ENCODE peak calls at places on chromosomes 4 and X, in six cellular contexts. A, C, J, K, G and X are unnamed samples.

GRCh38 chrX:19554786-19555185 is 39.5 kb upstream of the MAP3K15 start:
- DNase-seq in J (no peak), C (no peak), K (no peak), G (no peak), A (peak), X (no peak)

GRCh38 chr4:189035091-189035490 is 895.9 kb downstream of the TRIML1 start:
- DNase-seq in K (no peak), J (no peak), G (no peak), A (no peak), C (no peak), X (no peak)

GRCh38 chrX:110086916-110087484 is 84.1 kb downstream of the TMEM164 start:
- DNase-seq in G (no peak), C (no peak), J (peak), A (peak), K (no peak), X (peak)

GRCh38 chr4:53672873-53673272 is 81.6 kb upstream of the LNX1 start:
- DNase-seq in C (no peak), K (no peak), J (no peak), G (no peak), A (no peak), X (no peak)

GRCh38 chr4:145176641-145177432 is 3.6 kb downstream of the OTUD4 start:
- DNase-seq in J (no peak), A (no peak), G (no peak), C (no peak), K (no peak), X (no peak)

GRCh38 chrX:132022115-132022862 is 813 bp upstream of the STK26 start:
- DNase-seq in J (peak), A (peak), C (no peak), G (peak), K (no peak), X (no peak)

GRCh38 chr4:88029556-88029955 is 22.1 kb downstream of the PKD2 start:
- DNase-seq in J (no peak), C (no peak), K (no peak), G (no peak), A (no peak), X (no peak)

GRCh38 chrX:9438950-9439494 is 25.8 kb upstream of the TBL1X start:
- DNase-seq in A (no peak), C (no peak), G (no peak), J (no peak), K (no peak), X (no peak)

GRCh38 chr4:159328766-159329165 is 225.9 kb downstream of the RAPGEF2 start:
- DNase-seq in A (no peak), J (no peak), C (no peak), G (no peak), K (no peak), X (no peak)

GRCh38 chrX:8868906-8869305 is 67.7 kb upstream of the FAM9A start:
- DNase-seq in C (no peak), A (peak), K (no peak), G (peak), J (peak), X (no peak)

GRCh38 chr4:19850909-19851308 is 400.8 kb upstream of the SLIT2 start:
- DNase-seq in A (peak), G (peak), K (no peak), C (no peak), J (peak), X (peak)

GRCh38 chr4:140004580-140005314 is 149.2 kb downstream of the MAML3 start:
- DNase-seq in A (peak), C (no peak), G (peak), J (peak), K (peak), X (no peak)

GRCh38 chr4:40576651-40577480 is 52.8 kb downstream of the RBM47 start:
- DNase-seq in C (peak), J (peak), K (peak), G (no peak), A (peak), X (no peak)

GRCh38 chrX:50471390-50471789 is 765 bp upstream of the DGKK start:
- DNase-seq in K (no peak), G (no peak), J (no peak), A (no peak), C (no peak), X (no peak)

GRCh38 chr4:183987529-183987946 is 82.4 kb downstream of the STOX2 start:
- DNase-seq in J (peak), A (peak), C (peak), G (peak), K (peak), X (peak)

GRCh38 chrX:151416521-151417048 is 19.6 kb downstream of the VMA21 start:
- DNase-seq in J (no peak), A (no peak), G (no peak), K (no peak), C (no peak), X (no peak)

GRCh38 chrX:52346462-52347165 is 22.2 kb upstream of the XAGE2 start:
- DNase-seq in J (no peak), G (no peak), A (peak), K (no peak), C (no peak), X (no peak)

GRCh38 chrX:9683350-9683749 is 82.3 kb downstream of the GPR143 start:
- DNase-seq in C (no peak), G (no peak), J (no peak), A (no peak), K (no peak), X (no peak)

GRCh38 chrX:17081535-17081934 is 135.1 kb downstream of the REPS2 start:
- DNase-seq in C (no peak), A (peak), K (no peak), J (no peak), G (no peak), X (no peak)

GRCh38 chr4:184288451-184289178 is 70.9 kb upstream of the ENPP6 start:
- DNase-seq in K (no peak), A (no peak), G (no peak), C (peak), J (no peak), X (no peak)

GRCh38 chr4:156633846-156634245 is 337.8 kb downstream of the PDGFC start:
- DNase-seq in K (no peak), C (no peak), J (no peak), A (no peak), G (no peak), X (no peak)

GRCh38 chr4:76782837-76783236 is 115.1 kb downstream of the SOWAHB start:
- DNase-seq in A (peak), C (no peak), G (no peak), J (no peak), K (no peak), X (peak)

GRCh38 chr4:38904090-38904666 is 36.6 kb downstream of the FAM114A1 start:
- DNase-seq in G (no peak), K (no peak), C (no peak), A (no peak), J (no peak), X (no peak)

GRCh38 chr4:19492611-19493010 is 759.1 kb upstream of the SLIT2 start:
- DNase-seq in J (no peak), C (no peak), K (no peak), A (peak), G (no peak), X (no peak)

GRCh38 chr4:42473071-42473684 is 75.9 kb downstream of the SHISA3 start:
- DNase-seq in J (no peak), A (no peak), C (no peak), K (no peak), G (no peak), X (no peak)

GRCh38 chr4:7423801-7424552 is 10.8 kb downstream of the PSAPL1 start:
- DNase-seq in C (peak), K (peak), A (no peak), G (no peak), J (no peak), X (no peak)

GRCh38 chrX:137748827-137749226 is 182.9 kb downstream of the ZIC3 start:
- DNase-seq in G (no peak), J (no peak), C (no peak), A (no peak), K (no peak), X (no peak)

GRCh38 chrX:57156397-57157049 is 19.3 kb upstream of the SPIN2A start:
- DNase-seq in J (peak), A (peak), K (no peak), C (no peak), G (peak), X (no peak)

GRCh38 chr4:76694056-76694455 is 203.9 kb downstream of the SOWAHB start:
- DNase-seq in J (no peak), K (no peak), A (no peak), C (no peak), G (no peak), X (no peak)

GRCh38 chr4:145132521-145133098 is 34.5 kb downstream of the ABCE1 start:
- DNase-seq in A (peak), K (no peak), G (peak), J (peak), C (no peak), X (no peak)

GRCh38 chrX:25017667-25018247 is 2.0 kb upstream of the ARX start:
- DNase-seq in J (no peak), A (no peak), G (peak), K (no peak), C (no peak), X (no peak)

GRCh38 chr4:126627255-126627654 is 1005.5 kb upstream of the INTU start:
- DNase-seq in G (peak), K (no peak), A (peak), J (peak), C (no peak), X (no peak)

GRCh38 chr4:52483186-52483585 is 175.9 kb downstream of the USP46 start:
- DNase-seq in G (no peak), K (no peak), A (no peak), C (no peak), J (no peak), X (no peak)

GRCh38 chr4:124061413-124061812 is 651.1 kb downstream of the ANKRD50 start:
- DNase-seq in J (peak), K (no peak), G (no peak), C (no peak), A (peak), X (no peak)

GRCh38 chr4:89024051-89024675 is 32.8 kb downstream of the FAM13A start:
- DNase-seq in C (no peak), K (peak), A (peak), G (peak), J (peak), X (peak)

DNA sequence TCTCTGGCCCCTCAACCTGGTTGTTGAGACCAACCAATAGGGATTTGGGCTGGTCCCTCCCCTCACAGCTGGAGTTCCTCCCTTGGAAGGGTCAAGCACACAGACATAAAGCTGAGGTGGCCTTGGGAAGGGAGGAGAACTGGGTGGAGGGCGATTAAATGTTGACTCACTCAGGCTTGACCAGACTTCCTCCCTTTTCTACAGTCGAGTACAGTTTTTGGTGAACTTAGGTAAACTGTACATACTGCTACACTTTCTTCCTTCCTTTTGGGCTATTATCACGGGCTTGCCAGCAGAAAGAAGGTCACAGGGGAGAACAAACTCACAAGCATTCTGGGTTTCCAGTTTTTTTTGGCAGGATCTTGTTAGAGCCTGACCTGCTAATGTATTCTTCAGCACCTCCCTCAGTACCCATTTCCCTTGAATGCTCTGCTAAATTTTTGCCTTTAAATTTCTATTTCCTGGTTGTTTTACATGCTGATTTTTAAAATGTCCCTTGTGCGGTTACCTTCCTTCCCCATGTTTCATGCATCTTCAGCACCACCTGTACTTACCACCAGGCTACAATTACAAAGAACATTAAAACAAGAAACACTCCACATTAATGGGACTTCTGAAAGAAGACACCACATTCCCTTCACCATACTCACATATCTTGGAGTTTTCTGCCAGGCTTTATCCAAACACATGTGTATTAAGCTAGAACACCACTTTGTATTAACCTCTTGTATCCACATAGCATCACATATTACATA is 135.3 kb upstream of the RASGEF1B start:
- DNase-seq in C (peak), A (peak), G (no peak), K (peak), J (no peak), X (no peak)
- TF ChIP-seq CTCF in C (no peak), A (no peak), G (no peak), K (no peak), J (no peak), X (no peak)

GRCh38 chr4:98928131-98928504 is 815 bp downstream of the EIF4E start:
- DNase-seq in A (peak), K (peak), C (peak), G (peak), J (peak), X (no peak)

GRCh38 chr4:98928505-98929340 is at the start of gene EIF4E:
- DNase-seq in G (peak), K (peak), J (peak), A (peak), C (peak), X (peak)

GRCh38 chr4:98932539-98932938 is 3.6 kb upstream of the EIF4E start:
- DNase-seq in G (no peak), J (peak), A (peak), K (no peak), C (no peak), X (no peak)

GRCh38 chr4:98929341-98930267 is 671 bp upstream of the EIF4E start:
- DNase-seq in G (no peak), J (peak), C (peak), A (peak), K (peak), X (peak)

GRCh38 chr4:98930311-98930865 is 1.5 kb upstream of the EIF4E start:
- DNase-seq in A (no peak), J (no peak), G (no peak), C (no peak), K (no peak), X (no peak)
- H3K4me3 ChIP-seq in A (no peak), J (no peak), G (peak), C (no peak), K (peak), X (peak)

GRCh38 chrX:142089193-142089592 is 115.9 kb downstream of the MAGEC2 start:
- DNase-seq in C (no peak), A (peak), G (no peak), J (peak), K (no peak), X (no peak)
- TF ChIP-seq CTCF in C (peak), A (peak), G (peak), J (peak), K (no peak), X (no peak)

DNA sequence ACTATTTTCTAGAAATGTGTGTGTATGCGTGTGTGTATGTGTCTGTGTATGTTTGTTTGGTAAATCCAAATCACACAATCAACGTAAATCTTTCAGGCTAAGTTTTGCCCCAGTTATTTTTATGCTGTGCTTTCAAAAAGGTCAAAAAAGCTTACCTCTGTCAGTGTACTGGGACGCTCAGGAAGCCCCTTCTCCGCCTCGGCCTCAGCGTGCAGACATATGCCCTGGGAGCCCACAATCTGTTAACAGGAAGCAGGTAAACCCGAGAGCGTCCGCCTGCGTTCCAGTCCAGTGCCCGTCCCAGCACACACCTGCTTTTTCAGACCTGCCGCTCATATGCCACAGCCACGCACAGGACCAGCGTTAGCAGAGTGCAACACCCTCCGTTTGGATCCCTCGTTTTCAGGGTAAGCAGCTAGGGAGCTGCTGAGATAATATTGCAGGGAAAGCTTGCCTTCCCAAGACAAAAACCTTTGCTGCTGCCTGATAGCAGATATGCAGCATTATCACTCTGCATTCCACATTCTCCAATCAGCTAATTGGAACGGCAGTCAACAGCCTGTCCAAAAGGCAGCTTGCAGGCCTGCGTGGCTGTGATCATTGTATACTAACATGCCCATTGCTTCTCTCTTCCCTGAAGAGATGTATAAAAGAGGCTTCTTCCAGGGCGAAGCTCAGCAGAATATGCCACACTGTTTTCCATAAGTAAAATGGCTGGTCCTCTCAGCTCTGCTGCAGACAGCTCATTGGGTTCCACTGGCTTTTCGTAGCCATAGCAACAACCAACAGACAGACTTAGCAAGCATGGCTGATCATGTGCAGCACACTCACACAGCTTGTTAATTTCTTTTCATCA is at the start of gene SORBS2:
- DNase-seq in J (no peak), G (peak), C (no peak), K (no peak), A (peak), X (no peak)
- H3K4me3 ChIP-seq in J (no peak), G (no peak), C (peak), K (peak), A (peak), X (no peak)